ENCODE peak calls at places on chromosomes 11 and 22, in nine cellular contexts. T is RWPE1, H is ovary, X is mammary epithelial cell, U is glutamatergic neuron, B is Caco-2, J is NB4, D is GM06990, Y is brain microvascular endothelial cell. N is an unnamed sample.

GRCh38 chr11:84969103-84969502 is 658.0 kb downstream of the DLG2 start:
- DNase-seq in D (no peak), X (no peak), J (no peak), B (no peak), H (no peak), U (no peak), T (no peak), Y (peak; percentile 98), N (no peak)

GRCh38 chr22:37231406-37232139 is 12.5 kb downstream of the RAC2 start:
- DNase-seq in X (no peak), H (no peak), T (no peak), Y (no peak), J (no peak), U (no peak), D (no peak), B (peak; percentile 18), N (no peak)

GRCh38 chr11:69877235-69877634 is 58.0 kb upstream of the FGF3 start:
- DNase-seq in B (no peak), Y (no peak), D (no peak), H (peak; percentile 1), T (no peak), X (no peak), J (no peak), U (no peak), N (no peak)

GRCh38 chr11:48170840-48171233 is 45.8 kb upstream of the OR4B1 start:
- DNase-seq in J (no peak), B (no peak), D (no peak), T (no peak), X (no peak), Y (no peak), H (no peak), U (no peak), N (no peak)

GRCh38 chr22:41907436-41908401 is 7.2 kb downstream of the SHISA8 start:
- DNase-seq in H (no peak), T (no peak), B (no peak), Y (no peak), J (peak; percentile 51), D (peak; percentile 19), U (no peak), X (no peak), N (no peak)

GRCh38 chr11:126488591-126489370 is 133.3 kb downstream of the ST3GAL4 start:
- DNase-seq in D (no peak), Y (no peak), U (no peak), H (no peak), B (no peak), J (no peak), X (no peak), T (no peak), N (no peak)

GRCh38 chr11:12275818-12276217 is 101.6 kb upstream of the PARVA start:
- DNase-seq in U (no peak), T (no peak), J (no peak), H (no peak), B (no peak), D (no peak), Y (no peak), X (no peak), N (no peak)

GRCh38 chr11:68870470-68870869 is 28.8 kb upstream of the CPT1A start:
- DNase-seq in H (no peak), X (no peak), D (no peak), B (no peak), J (peak; percentile 49), T (no peak), U (no peak), Y (no peak), N (no peak)

GRCh38 chr11:102497061-102497460 is 33.5 kb downstream of the MMP7 start:
- DNase-seq in Y (no peak), U (no peak), X (no peak), H (no peak), J (no peak), B (no peak), T (no peak), D (no peak), N (no peak)

GRCh38 chr22:17672417-17672991 is 33.9 kb downstream of the BCL2L13 start:
- DNase-seq in D (no peak), X (no peak), B (no peak), Y (no peak), H (no peak), T (no peak), J (no peak), U (no peak), N (no peak)

GRCh38 chr22:42991010-42991651 is 23.8 kb downstream of the PACSIN2 start:
- DNase-seq in Y (peak; percentile 81), H (no peak), T (no peak), D (no peak), B (peak; percentile 42), U (no peak), J (peak; percentile 57), X (peak; percentile 76), N (no peak)

GRCh38 chr11:28146123-28146751 is 38.0 kb downstream of the METTL15 start:
- DNase-seq in B (no peak), X (peak; percentile 84), H (no peak), T (peak; percentile 81), J (peak; percentile 49), D (no peak), Y (peak; percentile 72), U (no peak), N (no peak)

GRCh38 chr11:70141490-70142014 is 61.5 kb upstream of the FADD start:
- DNase-seq in Y (no peak), T (no peak), U (no peak), H (peak; percentile 37), D (no peak), B (no peak), X (no peak), J (no peak), N (peak; percentile 59)

GRCh38 chr11:76115555-76115954 is 90.7 kb downstream of the WNT11 start:
- DNase-seq in J (no peak), X (no peak), B (no peak), T (no peak), U (no peak), Y (no peak), D (no peak), H (no peak), N (no peak)

GRCh38 chr11:112795142-112795815 is 165.9 kb upstream of the NCAM1 start:
- DNase-seq in D (no peak), J (peak; percentile 66), X (peak; percentile 53), Y (peak; percentile 12), T (peak; percentile 70), H (no peak), U (peak; percentile 67), B (peak; percentile 66), N (peak; percentile 67)
- TF ChIP-seq CTCF in D (peak; percentile 91), J (peak; percentile 90), X (peak; percentile 87), Y (peak; percentile 69), T (peak; percentile 40), H (no peak), U (peak; percentile 76), B (peak; percentile 89), N (peak; percentile 53)

DNA sequence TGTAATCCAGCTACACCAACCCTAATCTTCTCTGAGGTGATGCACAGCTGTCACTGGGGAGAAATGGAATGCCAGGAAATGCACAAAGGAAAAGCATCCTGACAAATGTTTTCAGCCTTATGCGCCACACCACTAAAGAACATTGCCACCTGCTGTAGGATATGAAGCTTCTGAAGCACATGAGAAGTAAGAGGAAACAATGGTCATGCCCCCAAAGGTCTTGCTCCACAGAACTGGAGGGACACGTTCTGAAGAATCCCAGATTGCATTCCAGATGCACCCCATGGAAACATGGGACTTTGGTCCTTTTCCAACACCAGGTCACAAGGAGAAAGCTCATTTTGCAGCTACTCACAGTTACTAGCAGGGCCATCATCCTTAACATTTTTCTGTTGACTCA is 48.7 kb upstream of the ZBED5 start:
- DNase-seq in Y (peak; percentile 26), U (no peak), D (no peak), T (no peak), J (no peak), X (no peak), H (no peak), B (peak; percentile 59), N (no peak)
- TF ChIP-seq CTCF in Y (peak; percentile 39), U (no peak), D (no peak), T (no peak), J (no peak), X (no peak), H (no peak), B (peak; percentile 27), N (no peak)

DNA sequence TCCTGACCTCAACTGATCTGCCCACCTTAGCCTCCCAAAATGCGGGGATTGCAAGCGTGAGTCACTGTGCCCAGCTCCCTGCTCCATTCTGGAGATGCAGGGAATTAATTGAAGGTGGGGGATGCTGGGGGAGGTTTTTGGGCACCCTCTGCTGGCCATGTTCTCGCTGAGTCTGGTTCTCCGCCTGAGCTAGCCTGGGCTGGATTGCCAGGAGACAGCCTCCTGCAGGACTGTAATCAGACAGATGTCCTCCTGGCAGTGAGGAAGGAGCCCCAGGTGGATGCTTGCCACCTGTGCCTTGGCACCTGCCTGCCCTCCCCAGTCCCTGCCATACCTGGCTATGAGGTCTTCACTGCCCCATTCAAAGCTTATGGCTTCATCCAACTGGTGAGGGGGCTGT is 5.4 kb downstream of the MTFP1 start:
- DNase-seq in X (no peak), T (no peak), Y (no peak), D (no peak), B (no peak), U (no peak), H (no peak), J (no peak), N (no peak)
- TF ChIP-seq CTCF in X (no peak), T (no peak), Y (peak; percentile 36), D (no peak), B (no peak), U (no peak), H (no peak), J (no peak), N (no peak)

GRCh38 chr11:64848779-64849599 is 4.5 kb upstream of the CDC42BPG start:
- DNase-seq in J (peak; percentile 42), T (no peak), U (no peak), D (no peak), X (no peak), B (no peak), H (no peak), Y (no peak), N (no peak)
- TF ChIP-seq CTCF in J (peak; percentile 25), T (no peak), U (no peak), D (peak; percentile 40), X (no peak), B (no peak), H (no peak), Y (peak; percentile 27), N (peak; percentile 25)

GRCh38 chr11:86941871-86942208 is 13.4 kb downstream of the FZD4 start:
- DNase-seq in H (no peak), J (no peak), D (no peak), U (no peak), T (no peak), Y (no peak), X (no peak), B (no peak), N (no peak)

GRCh38 chr11:86938203-86938899 is 16.8 kb downstream of the FZD4 start:
- DNase-seq in U (no peak), B (no peak), Y (no peak), H (no peak), D (no peak), J (no peak), T (no peak), X (no peak), N (no peak)

GRCh38 chr11:86938900-86939880 is 16.0 kb downstream of the FZD4 start:
- DNase-seq in D (no peak), U (no peak), Y (no peak), B (no peak), T (peak; percentile 24), J (peak; percentile 64), X (peak; percentile 31), H (no peak), N (peak; percentile 38)

GRCh38 chr11:86941077-86941870 is 13.9 kb downstream of the FZD4 start:
- DNase-seq in H (no peak), D (no peak), T (no peak), Y (no peak), B (no peak), U (no peak), J (no peak), X (no peak), N (no peak)

GRCh38 chr11:86940122-86940777 is 14.9 kb downstream of the FZD4 start:
- DNase-seq in H (peak; percentile 72), U (no peak), J (no peak), T (no peak), Y (peak; percentile 71), B (peak; percentile 79), D (no peak), X (no peak), N (no peak)
- TF ChIP-seq CTCF in H (no peak), U (no peak), J (no peak), T (no peak), Y (peak; percentile 42), B (no peak), D (no peak), X (no peak), N (no peak)